ENCODE peak calls at places on chromosomes 3 and 15, in four cellular contexts. E is T-helper 1 cell, J is activated gamma-delta T cell treated with Interleukin-2 at 50 U/mL for 16 hours, H is activated B cell treated with CpG ODN at 0.5 μM for 24 hours. Y is an unnamed sample.

GRCh38 chr3:9949115-9949514 is 3.1 kb downstream of the PRRT3 start:
- DNase-seq in E (no peak), J (no peak), H (no peak), Y (no peak)

GRCh38 chr3:129226374-129226773 is 23.0 kb upstream of the COPG1 start:
- DNase-seq in E (no peak), J (no peak), H (no peak), Y (no peak)

GRCh38 chr3:183298708-183299153 is 45.7 kb downstream of the B3GNT5 start:
- DNase-seq in E (no peak), J (no peak), H (no peak), Y (no peak)

GRCh38 chr3:136343873-136344281 is 93.7 kb downstream of the PCCB start:
- DNase-seq in E (no peak), J (no peak), H (no peak), Y (no peak)

GRCh38 chr3:155676252-155676981 is 68.5 kb downstream of the PLCH1 start:
- DNase-seq in E (no peak), J (no peak), H (no peak), Y (no peak)

GRCh38 chr15:25790003-25790660 is 73.0 kb downstream of the ATP10A start:
- DNase-seq in E (no peak), J (no peak), H (no peak), Y (no peak)

GRCh38 chr3:178532414-178532813 is 3.8 kb upstream of the KCNMB2 start:
- DNase-seq in E (no peak), J (no peak), H (no peak), Y (no peak)

GRCh38 chr3:152151216-152151874 is 117.4 kb upstream of the MBNL1 start:
- DNase-seq in E (no peak), J (no peak), H (no peak), Y (no peak)

Y was measured in memory B cell.